ENCODE peak calls at places on chromosome 3, in six cellular contexts. H is CD4-positive, alpha-beta T cell; Q is ovary; I is astrocyte; D is uterus; J is Panc1. L is an unnamed sample.

GRCh38 chr3:20726786-20727185 is 540.8 kb upstream of the SGO1 start:
- DNase-seq in H (no peak), Q (no peak), I (no peak), D (no peak), J (no peak), L (no peak)

GRCh38 chr3:180375831-180376230 is 226.1 kb upstream of the TTC14 start:
- DNase-seq in H (no peak), Q (no peak), I (no peak), D (no peak), J (no peak), L (no peak)

GRCh38 chr3:133937756-133938601 is 42.3 kb upstream of the RAB6B start:
- DNase-seq in H (no peak), Q (peak), I (peak), D (no peak), J (no peak), L (no peak)

GRCh38 chr3:13502791-13503060 is 22.6 kb downstream of the HDAC11 start:
- DNase-seq in H (no peak), Q (no peak), I (no peak), D (no peak), J (no peak), L (no peak)

GRCh38 chr3:180789774-180790173 is 110.5 kb upstream of the CCDC39 start:
- DNase-seq in H (no peak), Q (no peak), I (no peak), D (no peak), J (no peak), L (no peak)

GRCh38 chr3:156382458-156383346 is 172.2 kb downstream of the SSR3 start:
- DNase-seq in H (no peak), Q (no peak), I (no peak), D (no peak), J (peak), L (no peak)

GRCh38 chr3:53682807-53683206 is 163.4 kb downstream of the CHDH start:
- DNase-seq in H (no peak), Q (no peak), I (no peak), D (no peak), J (no peak), L (no peak)

GRCh38 chr3:42228796-42229195 is 37.2 kb downstream of the CCK start:
- DNase-seq in H (no peak), Q (no peak), I (no peak), D (no peak), J (no peak), L (no peak)

GRCh38 chr3:158539414-158540014 is 31.5 kb upstream of the MLF1 start:
- DNase-seq in H (peak), Q (peak), I (peak), D (no peak), J (peak), L (no peak)

GRCh38 chr3:40317061-40317676 is 7.7 kb downstream of the EIF1B start:
- DNase-seq in H (peak), Q (no peak), I (peak), D (peak), J (peak), L (peak)

GRCh38 chr3:177357352-177358084 is 160.2 kb upstream of the TBL1XR1 start:
- DNase-seq in H (no peak), Q (no peak), I (peak), D (peak), J (peak), L (no peak)

GRCh38 chr3:170417090-170417489 is 1.6 kb upstream of the CLDN11 start:
- DNase-seq in H (no peak), Q (no peak), I (no peak), D (no peak), J (no peak), L (no peak)

GRCh38 chr3:170420307-170420821 is 1.7 kb downstream of the CLDN11 start:
- DNase-seq in H (no peak), Q (peak), I (peak), D (peak), J (no peak), L (no peak)

GRCh38 chr3:170421147-170421641 is 2.5 kb downstream of the CLDN11 start:
- DNase-seq in H (no peak), Q (peak), I (peak), D (peak), J (no peak), L (no peak)

GRCh38 chr3:170419301-170420087 is 826 bp downstream of the CLDN11 start:
- DNase-seq in H (no peak), Q (peak), I (peak), D (peak), J (no peak), L (no peak)

DNA sequence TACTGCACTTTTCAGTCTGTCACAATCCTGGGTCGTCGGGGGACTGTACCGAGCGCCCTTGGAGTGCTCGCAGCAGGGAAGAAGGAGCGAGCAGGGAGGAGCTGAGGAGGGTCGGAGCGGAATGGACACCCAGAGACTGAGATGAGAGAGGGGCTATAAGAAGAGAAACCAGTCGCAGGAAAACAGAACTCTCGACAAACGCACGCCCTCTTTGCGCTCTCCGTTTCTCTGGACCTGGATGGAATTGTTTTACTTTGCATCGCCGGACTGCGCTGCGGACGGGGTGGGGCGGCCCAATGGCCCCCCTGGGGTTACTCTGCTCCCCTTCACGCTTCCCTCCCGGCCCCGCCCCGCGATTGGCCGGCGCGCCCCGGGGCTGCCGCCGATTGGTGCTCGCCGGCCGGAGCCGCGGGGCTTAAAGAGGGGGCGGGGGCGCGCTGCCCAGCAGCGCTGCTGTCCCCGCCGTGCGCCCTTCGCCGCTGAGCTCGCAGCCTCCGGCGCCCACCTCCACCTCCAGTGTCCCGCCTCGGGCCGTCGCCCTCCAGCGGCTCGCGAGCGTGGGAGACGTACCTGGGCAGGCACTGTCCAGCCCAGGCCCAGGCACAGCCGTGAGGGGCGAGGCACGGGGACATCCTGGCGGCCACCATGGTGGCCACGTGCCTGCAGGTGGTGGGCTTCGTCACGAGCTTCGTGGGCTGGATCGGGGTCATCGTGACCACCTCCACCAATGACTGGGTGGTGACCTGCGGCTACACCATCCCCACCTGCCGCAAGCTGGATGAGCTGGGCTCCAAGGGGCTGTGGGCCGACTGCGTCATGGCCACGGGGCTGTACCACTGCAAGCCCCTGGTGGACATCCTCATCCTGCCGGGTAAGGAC is at the start of gene CLDN11:
- DNase-seq in H (no peak), Q (peak), I (peak), D (peak), J (no peak), L (peak)
- TF ChIP-seq CTCF in H (no peak), Q (no peak), I (no peak), D (no peak), J (no peak), L (no peak)

GRCh38 chr3:77041156-77041696 is 1.3 kb downstream of the ROBO2 start:
- DNase-seq in H (no peak), Q (no peak), I (no peak), D (no peak), J (no peak), L (no peak)

GRCh38 chr3:77038928-77039605 is 832 bp upstream of the ROBO2 start:
- DNase-seq in H (no peak), Q (peak), I (peak), D (no peak), J (no peak), L (no peak)

GRCh38 chr3:77041756-77042155 is 1.9 kb downstream of the ROBO2 start:
- DNase-seq in H (no peak), Q (no peak), I (no peak), D (no peak), J (no peak), L (no peak)

GRCh38 chr3:77039606-77040553 is at the start of gene ROBO2:
- DNase-seq in H (no peak), Q (peak), I (peak), D (peak), J (no peak), L (peak)

GRCh38 chr3:77038468-77038927 is 1.4 kb upstream of the ROBO2 start:
- DNase-seq in H (no peak), Q (peak), I (peak), D (peak), J (peak), L (peak)
- H3K27ac ChIP-seq in H (no peak), Q (peak), I (no peak), D (peak), J (no peak), L (no peak)

GRCh38 chr3:159865042-159865579 is 123.5 kb upstream of the IL12A start:
- DNase-seq in H (no peak), Q (no peak), I (no peak), D (no peak), J (no peak), L (no peak)

GRCh38 chr3:159866201-159866746 is 122.4 kb upstream of the IL12A start:
- DNase-seq in H (no peak), Q (no peak), I (peak), D (no peak), J (no peak), L (no peak)

GRCh38 chr3:159870723-159871122 is 117.9 kb upstream of the IL12A start:
- DNase-seq in H (no peak), Q (no peak), I (no peak), D (no peak), J (no peak), L (no peak)

GRCh38 chr3:159872374-159873109 is 116.1 kb upstream of the IL12A start:
- DNase-seq in H (no peak), Q (no peak), I (peak), D (no peak), J (peak), L (no peak)

GRCh38 chr3:159867372-159867771 is 121.3 kb upstream of the IL12A start:
- DNase-seq in H (no peak), Q (no peak), I (no peak), D (no peak), J (no peak), L (no peak)
- TF ChIP-seq CTCF in H (no peak), Q (no peak), I (no peak), D (no peak), J (no peak), L (no peak)

DNA sequence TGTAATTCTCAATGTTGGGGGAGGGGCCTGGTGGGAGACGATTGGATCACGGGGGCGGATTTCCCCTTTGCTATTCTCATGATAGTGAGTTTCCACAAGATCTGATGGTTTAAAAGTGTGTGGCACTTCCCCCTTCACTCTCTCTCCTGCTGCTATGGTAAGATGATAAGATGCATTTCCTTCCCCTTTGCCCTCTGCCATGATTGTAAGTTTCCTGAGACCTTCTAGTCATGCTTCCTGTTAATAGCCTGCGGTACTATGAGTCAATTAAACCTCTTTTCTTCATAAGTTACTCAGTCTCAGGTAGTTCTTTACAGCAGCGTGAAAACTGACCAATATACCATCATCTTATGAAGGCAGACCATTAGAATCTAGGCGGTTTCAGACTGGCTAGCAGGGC is 108.8 kb upstream of the ADAMTS9 start:
- DNase-seq in H (no peak), Q (no peak), I (no peak), D (no peak), J (no peak), L (no peak)
- H3K27ac ChIP-seq in H (no peak), Q (no peak), I (no peak), D (no peak), J (no peak), L (peak)

GRCh38 chr3:196111939-196112386 is 30.1 kb upstream of the TFRC start:
- DNase-seq in H (no peak), Q (no peak), I (no peak), D (no peak), J (no peak), L (no peak)

DNA sequence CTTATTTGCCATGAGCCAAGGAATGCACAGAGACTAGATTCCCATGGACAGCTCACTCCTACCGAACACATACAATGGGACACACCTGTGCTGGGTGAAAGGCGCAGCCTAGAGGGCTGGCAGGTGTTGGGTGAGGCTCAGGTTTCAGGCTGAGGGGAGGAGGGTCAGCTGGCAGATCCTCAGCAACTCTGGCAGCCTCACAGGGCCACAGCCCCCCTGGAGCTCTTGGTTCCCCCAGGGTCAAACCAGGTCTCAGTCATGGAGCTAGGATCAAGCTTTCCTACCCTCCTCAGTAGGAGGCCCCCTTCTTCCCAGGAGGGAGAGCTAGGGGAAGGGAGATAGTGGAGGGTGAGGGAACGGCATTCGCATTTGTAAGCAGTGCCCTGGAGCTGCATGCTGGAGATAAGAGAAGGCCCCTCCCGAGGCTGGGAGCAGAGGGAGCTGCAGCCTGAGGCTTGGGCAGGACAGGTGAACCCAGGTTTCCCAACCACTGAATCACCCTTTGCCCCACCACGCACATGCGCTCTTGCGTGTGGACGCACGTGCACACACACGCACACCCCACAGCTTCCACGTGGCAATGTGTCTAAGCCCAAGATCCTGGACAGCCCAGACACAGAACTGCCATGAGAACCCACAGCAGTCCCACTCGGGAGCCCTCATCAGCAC is 26.3 kb upstream of the TFRC start:
- DNase-seq in H (no peak), Q (no peak), I (no peak), D (no peak), J (no peak), L (no peak)
- TF ChIP-seq CTCF in H (no peak), Q (no peak), I (no peak), D (no peak), J (no peak), L (no peak)

GRCh38 chr3:113769551-113769950 is 22.7 kb downstream of the ATP6V1A start:
- DNase-seq in H (no peak), Q (no peak), I (peak), D (no peak), J (no peak), L (no peak)
- H3K27ac ChIP-seq in H (no peak), Q (no peak), I (no peak), D (no peak), J (no peak), L (no peak)

DNA sequence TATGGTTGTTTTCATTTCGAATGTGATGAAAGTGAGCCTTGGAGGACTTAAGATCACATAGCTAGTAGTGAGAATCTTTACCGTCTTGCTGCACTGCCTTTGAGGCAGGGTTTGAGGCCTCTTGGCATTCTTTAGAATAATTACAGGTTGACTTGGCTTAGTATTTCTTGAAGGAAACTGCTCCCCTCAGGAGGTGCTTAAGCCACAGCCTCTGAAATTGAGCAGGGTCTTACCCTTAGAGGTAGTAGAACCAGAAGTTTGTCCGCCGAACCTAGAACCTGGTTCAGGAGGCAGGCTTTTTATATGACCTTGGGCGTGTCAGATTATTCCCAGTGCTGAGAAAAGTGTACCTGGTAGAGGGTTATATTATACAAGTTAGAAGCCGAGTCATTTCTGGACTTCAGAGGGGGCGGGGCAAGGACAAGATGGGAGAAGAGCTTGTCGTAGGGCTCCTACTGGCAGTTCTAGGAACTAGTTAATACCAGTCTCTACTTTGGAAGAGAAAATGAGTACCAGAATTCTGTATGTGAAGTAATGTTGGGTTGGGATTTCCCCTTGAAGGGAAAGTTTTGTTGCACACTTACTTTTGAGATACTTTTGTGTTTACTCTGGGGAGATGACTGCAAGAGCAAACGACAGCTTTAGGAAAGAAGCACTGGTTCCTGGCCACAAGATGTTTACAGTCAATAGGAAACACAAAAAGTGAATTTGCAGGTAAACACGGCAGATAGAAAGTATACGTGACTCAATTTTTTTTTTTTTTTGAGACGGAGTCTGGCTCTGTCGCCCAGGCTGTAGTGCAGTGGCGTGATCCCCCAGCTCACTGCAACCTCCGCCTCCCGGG is 1.3 kb downstream of the TFG start:
- DNase-seq in H (peak), Q (no peak), I (peak), D (no peak), J (no peak), L (no peak)
- TF ChIP-seq CTCF in H (no peak), Q (no peak), I (peak), D (no peak), J (peak), L (no peak)

DNA sequence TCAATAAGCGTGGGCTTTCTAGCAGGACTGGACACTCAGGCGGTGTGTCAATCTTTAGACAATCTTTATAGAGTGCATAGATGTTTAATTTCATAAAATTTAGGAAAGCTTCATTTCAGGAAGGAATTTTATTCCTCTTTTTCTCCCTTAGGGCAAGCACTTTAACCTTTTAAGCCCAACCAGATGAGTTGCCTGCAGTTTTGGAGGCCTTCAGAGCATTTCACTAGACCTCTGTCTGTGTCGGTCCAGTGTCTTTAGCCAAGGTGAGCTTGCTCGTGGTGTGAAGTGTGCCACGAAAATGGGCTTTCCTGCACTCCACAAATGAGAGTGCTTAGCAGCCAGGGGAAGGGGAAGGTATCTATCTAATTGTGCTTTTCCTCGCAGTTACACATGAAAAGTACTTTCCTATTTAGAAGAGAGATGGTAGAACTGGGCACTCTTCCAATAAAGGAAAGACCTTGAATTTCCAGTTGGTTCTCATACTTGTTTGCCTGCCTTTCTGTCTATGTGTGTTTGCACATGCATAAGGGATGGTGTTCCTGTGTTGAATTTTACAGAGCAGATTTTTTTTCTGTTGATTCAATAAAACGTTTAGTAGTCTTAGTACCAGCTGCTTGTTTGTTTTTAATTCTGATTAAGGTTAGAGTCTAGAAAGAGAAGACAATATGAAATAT is 53.6 kb downstream of the FEZF2 start:
- DNase-seq in H (no peak), Q (no peak), I (no peak), D (no peak), J (no peak), L (no peak)
- H3K27ac ChIP-seq in H (no peak), Q (no peak), I (no peak), D (no peak), J (peak), L (no peak)

GRCh38 chr3:59775106-59775505 is 725.3 kb upstream of the CFAP20DC start:
- DNase-seq in H (no peak), Q (no peak), I (peak), D (no peak), J (no peak), L (no peak)

GRCh38 chr3:59780209-59780608 is 730.4 kb upstream of the CFAP20DC start:
- DNase-seq in H (no peak), Q (no peak), I (no peak), D (no peak), J (no peak), L (no peak)

GRCh38 chr3:59775781-59776270 is 726.0 kb upstream of the CFAP20DC start:
- DNase-seq in H (no peak), Q (no peak), I (no peak), D (no peak), J (no peak), L (no peak)

GRCh38 chr3:59774613-59775012 is 724.8 kb upstream of the CFAP20DC start:
- DNase-seq in H (no peak), Q (no peak), I (peak), D (peak), J (no peak), L (no peak)

DNA sequence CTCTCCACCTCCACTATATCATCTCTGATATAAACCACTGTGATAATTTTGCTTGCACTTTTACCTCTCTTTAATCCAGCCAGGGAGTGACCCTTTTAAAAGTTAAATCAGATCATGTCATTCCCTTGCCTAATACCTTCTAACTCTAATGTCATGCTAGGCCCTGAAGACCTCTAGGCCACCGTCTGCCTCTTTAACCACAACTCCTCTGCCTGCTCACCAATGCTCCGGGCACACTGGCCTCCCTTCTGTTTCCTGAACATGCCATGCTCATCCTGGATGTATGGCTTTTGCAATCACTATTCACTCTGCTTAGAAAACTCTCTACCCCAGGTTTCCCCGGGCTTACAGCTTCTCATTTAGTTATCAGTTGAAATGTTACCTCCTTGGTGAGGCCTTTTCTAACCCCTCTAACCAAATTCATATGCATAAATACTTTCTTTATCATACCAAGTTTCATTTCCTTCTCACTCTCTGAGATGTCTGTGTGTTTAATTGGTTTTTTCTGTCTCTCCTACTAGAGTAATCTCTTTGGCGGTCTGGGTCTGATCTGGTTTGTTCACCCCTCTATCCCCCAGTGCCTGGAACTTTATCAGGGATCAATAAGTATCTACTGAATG is 727.8 kb upstream of the CFAP20DC start:
- DNase-seq in H (no peak), Q (no peak), I (no peak), D (no peak), J (no peak), L (no peak)
- TF ChIP-seq CTCF in H (no peak), Q (no peak), I (no peak), D (no peak), J (no peak), L (no peak)

GRCh38 chr3:143503325-143503885 is 344.9 kb downstream of the SLC9A9 start:
- DNase-seq in H (no peak), Q (no peak), I (no peak), D (no peak), J (no peak), L (no peak)
- H3K27ac ChIP-seq in H (no peak), Q (no peak), I (no peak), D (no peak), J (no peak), L (no peak)